ENCODE peak calls at places on chromosomes 5 and 9, in ten cellular contexts. E, S, P, G, K, H, Z, N, Q and T are unnamed samples.

GRCh38 chr9:112012026-112012902 is 115.7 kb downstream of the UGCG start:
- DNase-seq in N (peak; percentile 91), H (peak; percentile 64), P (no peak), Q (peak; percentile 76), G (peak; percentile 57), S (peak; percentile 96), E (peak; percentile 47), K (peak; percentile 32), Z (peak; percentile 57), T (peak; percentile 46)

GRCh38 chr9:132231019-132231701 is 69.3 kb downstream of the NTNG2 start:
- DNase-seq in H (no peak), K (no peak), Q (no peak), G (no peak), Z (no peak), N (no peak), E (no peak), P (no peak), S (no peak), T (no peak)

GRCh38 chr5:142699105-142699720 is 13.3 kb upstream of the FGF1 start:
- DNase-seq in K (peak; percentile 89), Z (peak; percentile 59), E (peak; percentile 65), Q (peak; percentile 80), P (peak; percentile 53), G (peak; percentile 89), H (no peak), S (peak; percentile 81), N (peak; percentile 66), T (peak; percentile 63)

GRCh38 chr5:7682379-7682778 is 168.6 kb downstream of the CFAP90 start:
- DNase-seq in H (no peak), P (no peak), K (no peak), Z (no peak), G (no peak), E (no peak), Q (no peak), S (no peak), N (no peak), T (no peak)

GRCh38 chr5:97903742-97904141 is 720.7 kb upstream of the RIOK2 start:
- DNase-seq in H (no peak), Z (no peak), E (no peak), N (no peak), K (no peak), G (no peak), S (no peak), P (no peak), Q (no peak), T (no peak)

GRCh38 chr5:119512277-119512676 is 60.0 kb downstream of the HSD17B4 start:
- DNase-seq in P (no peak), E (no peak), Q (no peak), Z (no peak), S (no peak), G (no peak), K (no peak), N (no peak), H (no peak), T (no peak)

GRCh38 chr5:172076783-172077244 is 70.4 kb upstream of the FBXW11 start:
- DNase-seq in Z (no peak), E (no peak), N (no peak), Q (peak; percentile 51), S (no peak), G (no peak), P (no peak), H (no peak), K (no peak), T (no peak)

GRCh38 chr9:106798021-106798799 is 64.8 kb upstream of the ZNF462 start:
- DNase-seq in G (no peak), Q (no peak), N (no peak), P (no peak), H (no peak), S (no peak), E (no peak), K (no peak), Z (no peak), T (no peak)

GRCh38 chr9:2231831-2232230 is 216.7 kb downstream of the SMARCA2 start:
- DNase-seq in P (no peak), N (no peak), E (no peak), S (no peak), G (no peak), H (no peak), Z (no peak), K (no peak), Q (peak; percentile 47), T (no peak)

GRCh38 chr5:16552666-16553343 is 64.0 kb downstream of the RETREG1 start:
- DNase-seq in E (peak; percentile 56), H (no peak), S (peak; percentile 57), P (peak; percentile 6), K (peak; percentile 78), Q (no peak), G (peak; percentile 74), N (peak; percentile 49), Z (peak; percentile 49), T (no peak)

GRCh38 chr9:91073811-91074771 is 272.5 kb downstream of the SYK start:
- DNase-seq in H (no peak), Z (no peak), G (no peak), N (no peak), S (no peak), K (no peak), E (no peak), P (no peak), Q (no peak), T (no peak)

GRCh38 chr9:12715268-12715667 is 22.1 kb downstream of the TYRP1 start:
- DNase-seq in N (no peak), S (no peak), K (no peak), H (no peak), P (no peak), Z (no peak), G (no peak), E (no peak), Q (no peak), T (no peak)

GRCh38 chr5:139814191-139814601 is 18.6 kb downstream of the PSD2 start:
- DNase-seq in S (no peak), N (no peak), Z (no peak), E (no peak), K (no peak), G (no peak), Q (no peak), H (no peak), P (no peak), T (no peak)

GRCh38 chr5:159873680-159874079 is 42.6 kb upstream of the ADRA1B start:
- DNase-seq in P (no peak), Q (no peak), N (no peak), H (no peak), K (no peak), G (no peak), S (peak; percentile 25), E (no peak), Z (no peak), T (no peak)

GRCh38 chr9:109064963-109065701 is 51.8 kb upstream of the CTNNAL1 start:
- DNase-seq in H (no peak), G (no peak), E (no peak), Z (peak; percentile 44), N (peak; percentile 6), K (no peak), P (no peak), Q (no peak), S (peak; percentile 91), T (no peak)

GRCh38 chr9:4933177-4933576 is 51.9 kb upstream of the JAK2 start:
- DNase-seq in G (no peak), S (no peak), K (no peak), Q (no peak), E (no peak), Z (no peak), P (no peak), N (no peak), H (no peak), T (no peak)

GRCh38 chr5:74182603-74183002 is 457.9 kb downstream of the ENC1 start:
- DNase-seq in K (no peak), G (peak; percentile 49), E (no peak), H (no peak), N (no peak), S (no peak), Z (no peak), P (no peak), Q (no peak), T (no peak)

GRCh38 chr5:141758316-141758965 is 76.4 kb upstream of the ARAP3 start:
- DNase-seq in N (no peak), P (no peak), E (no peak), Q (no peak), S (no peak), K (no peak), G (no peak), H (no peak), Z (no peak), T (no peak)

GRCh38 chr9:129595903-129596540 is 24.9 kb downstream of the C9orf50 start:
- DNase-seq in Q (no peak), P (no peak), G (no peak), H (no peak), N (no peak), E (no peak), Z (no peak), K (no peak), S (no peak), T (no peak)

GRCh38 chr9:37037137-37037743 is 3.2 kb upstream of the PAX5 start:
- DNase-seq in Q (no peak), G (no peak), Z (no peak), K (no peak), N (no peak), S (no peak), H (no peak), P (no peak), E (peak; percentile 77), T (no peak)